ENCODE peak calls at places on chromosomes 2 and 18, in nine cellular contexts. O is MCF 10A, W is progenitor cell of endocrine pancreas, Z is A549, Q is right lobe of liver, K is GM20000, P is brain microvascular endothelial cell, N is astrocyte of the spinal cord, J is HepG2. H is an unnamed sample.
A peak's percentile ranks its signal among the peaks of the same experiment; 100 is the strongest.

GRCh38 chr18:27713727-27714080 is 463.2 kb downstream of the CDH2 start:
- DNase-seq in P (peak; percentile 97), N (peak; percentile 93), Q (no peak), K (no peak), O (no peak), Z (no peak), J (no peak), W (no peak), H (no peak)

GRCh38 chr2:229610359-229610758 is 104.0 kb downstream of the DNER start:
- DNase-seq in O (peak; percentile 88), W (no peak), Z (no peak), P (peak; percentile 88), N (peak; percentile 99), Q (no peak), J (no peak), K (no peak), H (no peak)

GRCh38 chr2:54429811-54430600 is 26.1 kb upstream of the SPTBN1 start:
- DNase-seq in K (no peak), Q (no peak), N (no peak), J (no peak), P (no peak), O (no peak), Z (peak; percentile 14), W (no peak), H (no peak)

GRCh38 chr2:240425236-240425615 is 10.2 kb upstream of the GPC1 start:
- DNase-seq in Q (peak; percentile 40), O (no peak), K (no peak), J (no peak), Z (no peak), W (no peak), P (no peak), N (no peak), H (no peak)

GRCh38 chr2:205053827-205054410 is 508.6 kb downstream of the PARD3B start:
- DNase-seq in Z (no peak), N (no peak), W (no peak), K (no peak), J (no peak), O (no peak), P (peak; percentile 15), Q (no peak), H (no peak)

GRCh38 chr2:143808166-143808565 is 678.9 kb downstream of the ARHGAP15 start:
- DNase-seq in Z (no peak), O (peak; percentile 39), P (no peak), N (no peak), J (no peak), W (no peak), Q (no peak), K (no peak), H (no peak)

GRCh38 chr2:153939124-153939796 is 67.5 kb downstream of the GALNT13 start:
- DNase-seq in N (no peak), Q (no peak), P (no peak), K (no peak), O (no peak), Z (peak; percentile 20), J (no peak), W (no peak), H (no peak)

GRCh38 chr2:173050684-173051083 is 25.0 kb upstream of the MAP3K20 start:
- DNase-seq in J (no peak), P (no peak), W (no peak), Q (no peak), O (no peak), K (no peak), Z (no peak), N (no peak), H (no peak)

GRCh38 chr18:74259332-74259731 is 32.4 kb downstream of the CYB5A start:
- DNase-seq in J (no peak), K (no peak), O (no peak), Z (no peak), P (no peak), Q (no peak), N (no peak), W (no peak), H (no peak)

GRCh38 chr2:60888853-60889252 is 7.5 kb downstream of the REL start:
- DNase-seq in K (no peak), J (no peak), Q (no peak), W (no peak), Z (no peak), O (no peak), N (no peak), P (no peak), H (no peak)

GRCh38 chr2:96167407-96168013 is 22.3 kb upstream of the DUSP2 start:
- DNase-seq in J (no peak), Q (no peak), Z (no peak), O (no peak), N (no peak), W (no peak), P (no peak), K (no peak), H (no peak)

GRCh38 chr2:96163415-96163767 is 18.2 kb upstream of the DUSP2 start:
- DNase-seq in O (no peak), N (no peak), Q (no peak), J (no peak), K (no peak), P (no peak), Z (no peak), W (no peak), H (no peak)

GRCh38 chr2:96161785-96162367 is 16.6 kb upstream of the DUSP2 start:
- DNase-seq in Q (no peak), J (no peak), P (no peak), Z (no peak), W (no peak), O (no peak), K (no peak), N (no peak), H (no peak)

GRCh38 chr2:96163768-96164429 is 18.7 kb upstream of the DUSP2 start:
- DNase-seq in K (peak; percentile 70), J (no peak), P (no peak), Z (no peak), Q (no peak), W (no peak), N (no peak), O (no peak), H (no peak)

DNA sequence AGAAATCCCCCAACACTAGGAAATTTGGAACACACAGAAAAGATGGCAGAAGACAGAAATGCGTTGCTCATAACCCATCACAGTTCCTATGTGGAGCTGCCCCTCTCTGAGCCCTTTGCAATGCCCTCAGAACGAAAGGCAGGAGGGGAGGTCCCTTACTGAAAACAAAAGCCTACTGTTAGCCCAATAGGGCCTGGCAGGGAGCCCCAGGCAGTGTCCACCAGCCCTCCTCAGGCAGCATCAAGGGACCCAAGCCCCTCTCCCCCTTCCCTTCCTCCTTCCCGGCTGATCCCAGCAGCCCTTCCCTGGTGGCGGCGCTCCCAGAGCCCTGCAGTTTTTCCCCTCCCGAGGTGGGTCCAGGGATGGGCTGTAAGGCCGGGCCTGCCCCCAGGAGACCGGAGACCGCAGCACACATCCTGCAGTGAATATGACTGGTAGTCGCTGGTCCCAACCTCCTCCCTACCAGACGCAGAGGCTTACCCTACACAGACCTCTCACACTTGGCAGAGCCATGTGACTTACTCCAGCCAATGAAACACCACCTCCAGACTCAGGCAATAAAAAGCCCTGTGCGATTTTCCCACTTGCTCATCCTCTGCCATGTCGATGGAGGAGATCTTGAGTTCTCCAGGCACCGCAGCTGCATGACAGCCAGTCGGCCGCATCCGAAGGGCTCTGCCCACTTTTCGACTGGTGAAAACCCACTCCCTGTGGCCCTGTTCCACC is 19.4 kb upstream of the DUSP2 start:
- DNase-seq in O (no peak), J (no peak), N (no peak), Q (no peak), W (no peak), P (no peak), K (peak; percentile 81), Z (no peak), H (no peak)
- TF ChIP-seq CTCF in O (no peak), J (no peak), N (no peak), Q (no peak), W (no peak), P (no peak), K (no peak), Z (no peak), H (no peak)

DNA sequence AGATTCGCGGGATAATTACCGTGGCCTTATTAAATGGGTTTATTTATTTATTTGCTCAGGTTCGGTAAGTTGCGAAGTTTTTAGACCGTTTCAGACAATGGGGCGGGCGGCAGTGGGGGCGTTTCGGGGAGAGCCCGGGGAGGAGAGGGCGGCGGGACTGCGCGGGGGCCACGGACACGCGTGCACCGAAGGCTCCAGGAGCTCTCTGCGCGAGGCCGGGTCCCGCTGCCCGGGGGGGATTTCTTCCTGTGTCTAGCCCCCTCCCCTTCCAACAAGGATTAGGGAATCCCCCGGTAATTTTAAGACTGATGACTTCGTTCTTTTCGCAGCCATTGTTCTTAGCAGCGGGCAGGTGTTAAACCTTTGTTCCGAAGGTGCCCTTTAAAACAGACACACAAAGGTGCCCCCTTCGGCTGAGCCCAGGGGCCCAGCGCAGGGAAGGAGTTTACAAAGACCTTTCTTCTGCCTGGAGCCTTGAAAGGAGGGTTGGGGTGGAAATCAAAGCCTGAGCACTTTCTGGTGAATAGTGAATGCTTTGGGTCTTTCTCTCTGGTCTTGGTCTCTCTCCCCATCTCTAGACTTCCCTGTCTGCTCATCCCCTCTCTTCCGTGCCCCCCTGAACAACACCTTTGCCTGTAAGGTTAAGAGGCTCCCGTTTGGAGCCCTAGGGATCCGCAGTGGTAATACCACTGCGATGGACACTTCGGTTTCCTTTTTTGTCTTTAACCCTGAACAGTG is 2.1 kb downstream of the TRIB2 start:
- DNase-seq in K (no peak), W (no peak), Q (no peak), J (no peak), N (no peak), P (no peak), Z (no peak), O (peak; percentile 38), H (no peak)
- TF ChIP-seq CTCF in K (no peak), W (no peak), Q (no peak), J (no peak), N (no peak), P (peak; percentile 8), Z (no peak), O (no peak), H (no peak)

GRCh38 chr2:28621172-28622100 is 125.6 kb downstream of the PLB1 start:
- DNase-seq in P (peak; percentile 99), J (peak; percentile 83), Q (peak; percentile 91), K (peak; percentile 36), O (peak; percentile 73), N (peak; percentile 98), Z (peak; percentile 68), W (peak; percentile 44), H (peak; percentile 95)
- TF ChIP-seq CTCF in P (peak; percentile 64), J (peak; percentile 94), Q (peak; percentile 71), K (peak; percentile 39), O (peak; percentile 30), N (peak; percentile 55), Z (peak; percentile 54), W (peak; percentile 62), H (peak; percentile 52)

GRCh38 chr18:62249478-62250097 is 62.5 kb downstream of the RELCH start:
- DNase-seq in Q (peak; percentile 56), O (peak; percentile 80), Z (peak; percentile 80), P (peak; percentile 80), K (peak; percentile 45), W (peak; percentile 42), J (peak; percentile 78), N (peak; percentile 83), H (peak; percentile 46)
- TF ChIP-seq CTCF in Q (peak; percentile 64), O (peak; percentile 55), Z (peak; percentile 75), P (peak; percentile 83), K (peak; percentile 62), W (peak; percentile 94), J (peak; percentile 72), N (peak; percentile 80), H (peak; percentile 90)

H was measured in CD14-positive monocyte.